ENCODE peak calls at places on chromosome 3, in five cellular contexts. H is A549, P is IMR-90, Z is uterus, A is body of pancreas. G is an unnamed sample.

GRCh38 chr3:140204271-140204984 is 269.4 kb downstream of the CLSTN2 start:
- DNase-seq in P (no peak), A (no peak), Z (no peak), H (no peak), G (no peak)

GRCh38 chr3:3133490-3133889 is 6.8 kb downstream of the TRNT1 start:
- DNase-seq in A (no peak), H (no peak), P (peak), Z (no peak), G (no peak)

GRCh38 chr3:60403866-60404265 is 847.4 kb downstream of the FHIT start:
- DNase-seq in H (no peak), A (no peak), Z (no peak), P (peak), G (no peak)

GRCh38 chr3:140203510-140203909 is 268.5 kb downstream of the CLSTN2 start:
- DNase-seq in P (no peak), Z (no peak), H (no peak), A (no peak), G (no peak)

GRCh38 chr3:23629181-23629893 is 176.4 kb upstream of the UBE2E1 start:
- DNase-seq in H (no peak), P (peak), Z (no peak), A (peak), G (no peak)

GRCh38 chr3:20669184-20669583 is 483.2 kb upstream of the SGO1 start:
- DNase-seq in H (no peak), Z (no peak), A (peak), P (no peak), G (no peak)

GRCh38 chr3:128369106-128369708 is 97.5 kb downstream of the DNAJB8 start:
- DNase-seq in H (no peak), Z (no peak), P (no peak), A (no peak), G (no peak)

GRCh38 chr3:89145995-89146394 is 38.6 kb downstream of the EPHA3 start:
- DNase-seq in P (peak), A (no peak), Z (no peak), H (no peak), G (no peak)

GRCh38 chr3:73419993-73420392 is 204.7 kb downstream of the PDZRN3 start:
- DNase-seq in P (peak), A (no peak), Z (no peak), H (no peak), G (no peak)

GRCh38 chr3:72152551-72153476 is 367.9 kb upstream of the PROK2 start:
- DNase-seq in P (peak), A (peak), Z (peak), H (peak), G (no peak)

DNA sequence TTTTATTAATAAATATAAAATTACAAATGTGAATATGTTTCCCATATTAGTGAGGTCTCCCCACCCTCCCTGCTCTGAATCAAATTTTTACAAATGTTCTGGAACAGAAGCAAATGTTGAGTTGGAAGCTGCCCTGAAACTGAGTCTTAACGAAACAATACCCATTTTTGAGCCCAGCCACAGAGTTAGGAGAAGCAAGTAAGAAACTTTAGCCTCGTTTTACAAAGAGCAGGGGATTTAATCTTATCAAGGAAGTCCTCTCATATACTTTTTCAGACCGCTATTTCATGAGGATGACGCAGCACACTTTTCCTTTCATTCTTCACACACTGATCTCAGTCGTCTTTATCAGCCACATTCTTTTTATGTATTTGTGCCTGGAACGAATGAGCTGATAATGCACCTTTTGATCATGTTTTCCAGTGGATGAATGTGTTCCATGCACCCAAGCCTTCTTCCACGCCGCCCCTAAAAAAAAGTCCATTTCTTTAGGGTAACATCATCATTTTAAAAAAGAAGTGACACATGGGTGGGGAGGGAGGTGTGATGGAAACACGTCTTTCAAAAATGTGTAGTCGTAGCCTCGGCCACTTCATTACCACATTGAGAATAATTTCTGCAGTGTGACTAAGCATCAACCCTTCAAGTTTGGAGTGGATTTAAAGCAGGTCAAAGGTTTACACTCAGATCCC is 48.1 kb downstream of the SETMAR start:
- DNase-seq in P (peak), Z (no peak), A (no peak), H (no peak), G (no peak)
- TF ChIP-seq CTCF in P (no peak), Z (no peak), A (no peak), H (no peak), G (no peak)

GRCh38 chr3:169664034-169664820 is 715 bp upstream of the MECOM start:
- DNase-seq in A (peak), P (no peak), H (no peak), Z (no peak), G (no peak)
- H3K4me3 ChIP-seq in A (peak), P (no peak), H (peak), Z (no peak), G (no peak)

DNA sequence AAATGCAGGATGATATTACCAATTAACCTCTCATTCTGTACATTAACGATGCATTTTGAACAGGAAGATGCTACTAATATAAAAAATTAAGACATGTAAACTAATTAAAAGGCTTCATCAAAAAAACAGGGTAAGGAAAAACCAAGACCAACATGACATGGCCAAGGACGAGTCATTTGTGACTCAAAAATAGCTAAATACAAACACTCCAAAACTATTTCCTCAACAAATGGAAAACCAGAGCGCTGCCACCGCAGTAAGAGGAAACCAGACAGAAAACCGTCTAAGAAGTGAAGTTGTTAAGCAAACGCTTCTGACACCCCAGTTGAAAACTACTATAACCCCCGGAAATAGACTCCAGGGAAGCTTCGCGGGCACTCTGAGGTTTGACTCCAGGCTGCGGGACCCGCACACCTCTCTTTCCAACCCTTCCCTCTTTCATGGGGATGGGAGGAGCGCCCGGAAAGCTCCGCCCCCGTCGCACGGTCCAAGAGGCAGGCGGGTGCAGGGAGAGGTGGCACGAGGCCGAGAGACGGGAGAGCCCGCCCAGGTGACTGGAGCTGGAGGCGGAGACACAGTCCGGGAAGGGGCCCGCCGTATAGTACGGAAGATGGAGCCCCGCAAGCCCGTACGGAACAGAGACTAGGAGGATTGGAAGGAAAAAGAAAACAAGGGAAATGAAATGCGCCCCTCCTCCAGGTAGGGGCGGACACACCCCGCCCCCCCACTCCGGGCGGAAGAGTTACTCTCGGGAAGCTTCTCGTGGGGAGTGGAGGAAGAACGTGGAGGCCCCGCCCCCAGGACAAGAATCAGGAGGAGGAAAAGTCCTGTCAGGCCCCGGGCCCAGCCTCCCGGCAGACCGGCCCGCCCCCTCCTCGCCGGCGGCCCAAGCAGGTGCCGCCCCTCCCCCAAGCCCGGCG is 684 bp downstream of the DCAF1 start:
- DNase-seq in P (peak), H (peak), A (peak), Z (peak), G (peak)
- TF ChIP-seq POLR2A in P (peak), H (no peak), A (no peak), Z (no peak), G (no peak)

DNA sequence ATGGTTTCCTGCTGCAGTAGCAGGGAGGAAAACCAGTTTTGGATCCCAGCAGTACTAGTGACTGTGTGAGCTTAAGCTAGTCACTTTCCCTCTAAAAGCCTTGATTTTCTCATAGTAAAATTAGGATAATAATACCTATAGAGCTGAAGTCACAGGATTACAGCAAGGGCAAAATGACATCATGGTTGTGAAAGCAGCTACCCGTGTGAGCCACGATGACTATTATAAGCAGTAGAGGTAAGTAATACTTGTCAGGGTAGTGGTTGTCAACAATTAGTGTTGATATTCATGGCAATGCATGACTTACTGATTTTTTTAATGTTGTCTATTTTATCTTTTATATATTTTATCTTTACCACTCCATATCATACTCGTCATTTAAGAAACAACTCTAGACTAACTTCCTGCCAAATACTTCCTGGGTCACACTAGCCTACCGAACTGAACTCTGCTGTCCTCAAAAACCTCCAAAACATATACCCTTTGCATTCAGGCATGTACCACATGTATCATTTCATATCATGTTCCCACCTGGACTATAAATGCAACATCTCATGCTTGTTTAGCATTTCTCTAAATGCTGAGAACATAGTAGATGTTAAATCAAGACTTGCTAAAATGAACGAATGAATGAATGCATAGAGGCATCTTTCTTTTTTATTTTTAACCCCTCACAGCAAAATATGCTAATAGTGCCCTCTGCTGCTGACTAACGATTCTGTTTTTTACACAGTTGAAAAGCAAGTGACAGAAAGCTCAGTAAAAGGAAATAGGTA is 172.6 kb downstream of the P3H2 start:
- DNase-seq in H (no peak), A (no peak), Z (no peak), P (peak), G (no peak)
- TF ChIP-seq CTCF in H (peak), A (peak), Z (peak), P (peak), G (no peak)

GRCh38 chr3:50153782-50154475 is 1.2 kb upstream of the SEMA3F start:
- DNase-seq in H (no peak), A (no peak), Z (no peak), P (no peak), G (no peak)
- H3K4me3 ChIP-seq in H (peak), A (no peak), Z (no peak), P (no peak), G (no peak)

DNA sequence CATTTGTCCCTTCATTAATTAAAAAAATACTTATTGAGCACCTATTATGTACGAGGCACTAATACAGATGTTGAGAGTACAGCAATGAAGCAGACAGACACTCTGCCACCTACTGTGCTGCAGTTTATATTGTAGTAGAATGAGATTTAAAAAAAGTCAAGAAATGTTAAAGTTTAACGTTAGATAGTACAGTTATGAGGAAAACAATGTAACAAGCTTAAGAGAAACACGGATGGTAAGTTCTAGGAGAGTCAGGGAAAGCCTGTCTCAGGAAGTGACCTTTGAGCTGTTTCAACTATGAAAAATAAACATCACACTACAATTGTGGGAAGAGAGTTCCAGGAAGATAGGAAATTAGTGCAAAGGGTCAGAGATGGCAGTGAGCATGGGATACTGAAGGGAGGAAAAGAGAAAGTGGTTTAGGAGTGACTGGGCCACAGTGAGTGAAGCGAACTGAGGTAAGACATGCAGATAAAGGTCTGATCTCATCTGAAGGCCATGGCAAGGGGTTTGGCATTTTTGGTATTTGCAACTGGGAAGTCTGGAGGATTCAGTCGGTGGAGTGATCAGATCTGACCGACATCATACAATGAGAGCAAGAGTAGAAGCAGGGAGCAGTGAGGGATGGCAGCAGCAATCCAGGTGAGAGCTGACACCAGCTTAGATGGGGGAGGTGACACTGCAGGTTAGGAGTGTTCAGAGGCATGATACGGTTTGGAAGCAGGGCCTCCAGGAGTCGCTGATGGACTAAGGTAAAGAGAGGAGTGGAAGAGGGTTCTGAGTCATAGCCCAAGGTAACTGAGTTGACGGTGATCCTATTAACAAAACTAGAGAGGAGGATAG is 28.5 kb downstream of the PLSCR4 start:
- DNase-seq in Z (no peak), A (no peak), H (peak), P (peak), G (no peak)
- TF ChIP-seq POLR2A in Z (no peak), A (no peak), H (no peak), P (no peak), G (no peak)

GRCh38 chr3:124281453-124282316 is 289.8 kb upstream of the ROPN1 start:
- DNase-seq in A (no peak), Z (no peak), P (peak), H (peak), G (no peak)
- TF ChIP-seq CTCF in A (peak), Z (peak), P (peak), H (peak), G (no peak)

DNA sequence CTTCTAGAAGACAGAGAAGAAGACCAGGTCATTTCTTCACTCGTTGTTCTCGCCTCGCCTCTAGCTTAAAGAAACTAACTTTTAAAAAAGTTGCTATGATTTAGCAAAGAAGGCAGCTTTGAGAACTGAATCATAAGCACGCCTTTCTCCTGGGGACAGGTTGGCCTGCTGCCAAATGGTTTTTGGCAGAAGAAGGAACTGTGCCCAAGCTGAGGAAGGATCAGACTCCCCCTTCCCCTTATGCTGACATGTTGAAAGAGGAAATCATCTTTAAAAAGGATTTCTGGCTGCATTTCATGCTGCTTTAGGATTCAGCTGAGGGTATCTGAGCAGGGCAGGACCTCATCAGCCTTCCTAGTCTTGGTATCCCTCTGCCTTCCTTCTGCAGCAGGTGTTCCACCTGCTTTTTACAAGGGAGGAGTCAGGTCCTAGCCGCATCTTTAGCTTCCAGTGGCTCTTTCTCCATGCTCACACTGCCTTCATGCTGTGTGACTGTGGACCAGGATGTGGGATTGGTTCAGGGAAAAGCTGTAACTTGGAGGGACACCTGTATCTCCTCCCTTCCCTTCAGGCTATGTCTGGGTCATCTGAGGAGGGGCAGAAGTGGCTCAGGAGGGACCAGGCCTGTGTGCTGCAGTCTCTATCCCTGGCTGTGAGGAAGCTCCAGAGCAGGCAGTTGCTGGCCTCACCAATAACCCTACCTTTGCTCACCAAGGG is 34.1 kb upstream of the HACD2 start:
- DNase-seq in H (no peak), A (peak), Z (peak), P (peak), G (peak)
- H3K4me3 ChIP-seq in H (no peak), A (no peak), Z (peak), P (peak), G (no peak)

GRCh38 chr3:28799084-28799483 is 450.5 kb upstream of the AZI2 start:
- DNase-seq in H (no peak), P (peak), A (no peak), Z (no peak), G (no peak)
- TF ChIP-seq POLR2A in H (no peak), P (no peak), A (no peak), Z (no peak), G (no peak)

DNA sequence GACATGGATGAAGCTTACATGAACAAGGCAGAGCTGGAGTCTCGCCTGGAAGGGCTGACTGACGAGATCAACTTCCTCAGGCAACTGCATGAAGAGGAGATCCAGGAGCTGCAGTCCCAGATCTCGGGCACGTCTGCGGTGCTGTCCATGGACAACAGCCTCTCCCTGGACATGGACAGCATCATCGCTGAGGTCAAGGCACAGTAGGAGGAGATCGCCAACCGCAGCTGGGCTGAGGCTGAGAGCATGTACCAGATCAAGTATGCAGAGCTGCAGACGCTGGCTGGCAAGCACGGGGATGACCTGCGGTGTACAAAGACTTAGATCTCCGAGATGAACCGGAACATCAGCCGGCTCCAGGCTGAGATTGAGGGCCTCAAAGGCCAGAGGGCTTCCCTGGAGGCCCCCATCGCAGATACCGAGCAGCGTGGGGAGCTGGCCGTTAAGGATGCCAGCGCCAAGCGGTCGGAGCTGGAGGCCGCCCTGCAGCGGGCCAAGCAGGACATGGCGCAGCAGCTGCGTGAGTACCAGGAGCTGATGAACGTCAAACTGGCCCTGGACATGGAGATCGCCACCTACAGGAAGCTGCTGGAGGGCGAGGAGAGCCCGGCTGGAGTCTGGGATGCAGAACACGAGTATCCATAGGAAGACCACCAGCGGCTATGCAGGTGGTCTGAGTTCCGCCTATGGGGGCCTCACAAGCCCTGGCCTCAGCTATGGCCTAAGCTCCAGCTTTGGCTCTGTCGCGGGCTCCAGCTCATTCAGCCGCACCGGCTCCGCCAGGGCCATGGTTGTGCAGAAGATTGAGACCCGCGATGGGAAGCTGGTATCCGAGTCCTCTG is 77.6 kb downstream of the CLDN11 start:
- DNase-seq in A (no peak), Z (no peak), H (no peak), P (no peak), G (no peak)
- TF ChIP-seq CTCF in A (no peak), Z (no peak), H (no peak), P (no peak), G (no peak)